ENCODE peak calls at places on chromosome 17, in ten cellular contexts. O, P, V, M, B, E, H, X, R and A are unnamed samples.

GRCh38 chr17:81802856-81803643 is 900 bp upstream of the GCGR start:
- DNase-seq in H (no peak), R (no peak), E (no peak), X (no peak), B (no peak), V (no peak), P (no peak), M (no peak), O (no peak), A (no peak)

GRCh38 chr17:39009471-39010085 is 42.4 kb upstream of the FBXO47 start:
- DNase-seq in E (no peak), R (no peak), P (no peak), V (no peak), M (no peak), X (no peak), H (no peak), O (no peak), B (no peak), A (no peak)

GRCh38 chr17:67629963-67630320 is 87.8 kb upstream of the NOL11 start:
- DNase-seq in M (no peak), H (peak; percentile 38), X (peak; percentile 15), E (peak; percentile 62), V (peak; percentile 87), O (no peak), B (no peak), P (peak; percentile 84), R (peak; percentile 17), A (peak; percentile 71)

GRCh38 chr17:8117980-8118768 is at the start of gene ALOXE3:
- DNase-seq in H (peak; percentile 95), B (no peak), V (peak; percentile 61), X (peak; percentile 91), O (no peak), R (no peak), P (peak; percentile 46), E (peak; percentile 39), M (no peak), A (peak; percentile 47)

GRCh38 chr17:39064374-39064773 is 87.1 kb downstream of the PLXDC1 start:
- DNase-seq in P (peak; percentile 35), R (peak; percentile 44), H (peak; percentile 49), X (no peak), V (peak; percentile 41), O (no peak), M (no peak), E (no peak), B (no peak), A (peak; percentile 45)

GRCh38 chr17:8724451-8724850 is 20.2 kb downstream of the CCDC42 start:
- DNase-seq in X (no peak), O (no peak), P (no peak), R (no peak), B (no peak), M (no peak), H (no peak), V (no peak), E (no peak), A (no peak)

GRCh38 chr17:34556951-34557350 is 22.4 kb upstream of the TMEM132E start:
- DNase-seq in M (no peak), E (no peak), X (no peak), P (no peak), H (no peak), O (no peak), V (no peak), R (no peak), B (no peak), A (no peak)

GRCh38 chr17:68346448-68346847 is 55.2 kb downstream of the ARSG start:
- DNase-seq in H (no peak), B (peak; percentile 59), P (no peak), M (peak; percentile 27), X (no peak), V (no peak), E (peak; percentile 50), R (no peak), O (no peak), A (no peak)

GRCh38 chr17:81013642-81014041 is 21.3 kb upstream of the BAIAP2 start:
- DNase-seq in R (no peak), E (no peak), O (no peak), M (no peak), V (no peak), X (no peak), H (no peak), B (no peak), P (no peak), A (no peak)

GRCh38 chr17:19333736-19334290 is 28.7 kb downstream of the B9D1 start:
- DNase-seq in M (no peak), O (no peak), H (no peak), X (no peak), V (no peak), R (no peak), B (no peak), E (no peak), P (no peak), A (no peak)

GRCh38 chr17:68700391-68700790 is 99.2 kb upstream of the FAM20A start:
- DNase-seq in H (no peak), M (no peak), B (no peak), R (no peak), X (no peak), P (no peak), E (no peak), V (peak; percentile 35), O (no peak), A (no peak)

GRCh38 chr17:42414782-42415409 is 8.2 kb downstream of the CAVIN1 start:
- DNase-seq in M (no peak), B (peak; percentile 49), P (no peak), O (no peak), H (no peak), R (no peak), E (peak; percentile 60), V (no peak), X (no peak), A (no peak)

GRCh38 chr17:49190932-49191331 is 19.4 kb downstream of the GNGT2 start:
- DNase-seq in E (no peak), O (no peak), R (no peak), V (no peak), H (no peak), M (no peak), X (no peak), B (no peak), P (no peak), A (no peak)

GRCh38 chr17:15744885-15745284 is 12.8 kb downstream of the TBC1D26 start:
- DNase-seq in O (no peak), R (no peak), H (no peak), B (no peak), M (no peak), X (peak; percentile 74), V (no peak), E (peak; percentile 13), P (no peak), A (peak; percentile 39)

GRCh38 chr17:3038941-3039340 is 24.5 kb downstream of the OR1D5 start:
- DNase-seq in E (no peak), H (no peak), X (peak; percentile 82), B (no peak), M (no peak), O (no peak), P (no peak), V (no peak), R (no peak), A (no peak)

GRCh38 chr17:14144513-14144912 is 75.2 kb downstream of the COX10 start:
- DNase-seq in P (no peak), R (no peak), E (no peak), V (peak; percentile 47), B (no peak), M (no peak), H (no peak), X (no peak), O (no peak), A (no peak)

GRCh38 chr17:7579001-7579838 is at the start of gene CD68:
- DNase-seq in M (peak; percentile 91), E (peak; percentile 82), R (peak; percentile 76), X (peak; percentile 49), B (no peak), P (peak; percentile 90), O (no peak), H (peak; percentile 98), V (peak; percentile 89), A (peak; percentile 82)

GRCh38 chr17:58219789-58220183 is 731 bp upstream of the MKS1 start:
- DNase-seq in M (no peak), V (no peak), P (no peak), E (no peak), R (no peak), B (no peak), O (no peak), X (no peak), H (peak; percentile 25), A (no peak)

GRCh38 chr17:69524854-69525253 is 110.4 kb downstream of the MAP2K6 start:
- DNase-seq in X (no peak), O (no peak), P (peak; percentile 9), H (no peak), M (no peak), B (no peak), E (no peak), V (no peak), R (no peak), A (no peak)

GRCh38 chr17:76492250-76492988 is 8.8 kb downstream of the RHBDF2 start:
- DNase-seq in V (no peak), P (no peak), O (no peak), H (no peak), M (no peak), B (no peak), E (peak; percentile 73), X (no peak), R (no peak), A (no peak)

GRCh38 chr17:39625198-39625769 is 1.5 kb upstream of the PPP1R1B start:
- DNase-seq in R (no peak), O (no peak), E (no peak), M (no peak), X (no peak), P (no peak), H (no peak), B (no peak), V (peak; percentile 15), A (no peak)